ENCODE peak calls at places on chromosomes 3 and 15, in eight cellular contexts. I is left ventricle myocardium inferior, Y is colonic mucosa, W is testis, H is upper lobe of left lung, Z is uterus, T is heart left ventricle, L is ovary. G is an unnamed sample. For H3K9me3, the result is how much of the 10 kb centered on the place peaks cover.

GRCh38 chr3:187741403-187742350 is 3.6 kb downstream of the BCL6 start:
- DNase-seq in L (peak), I (peak), W (peak), Y (peak), T (peak), H (peak), Z (peak), G (peak)

GRCh38 chr3:122974764-122975162 is 52.8 kb downstream of the SEMA5B start:
- DNase-seq in Y (no peak), W (no peak), L (peak), I (peak), H (no peak), Z (peak), T (peak), G (no peak)

GRCh38 chr3:27141668-27142067 is 227.5 kb downstream of the NEK10 start:
- DNase-seq in W (no peak), I (no peak), Y (no peak), H (no peak), L (no peak), Z (no peak), T (no peak), G (no peak)

GRCh38 chr15:47688573-47689086 is 28.7 kb upstream of the SEMA6D start:
- DNase-seq in L (no peak), W (no peak), T (no peak), Z (no peak), H (no peak), I (no peak), Y (no peak), G (no peak)

GRCh38 chr15:86362556-86362955 is 282.9 kb downstream of the AGBL1 start:
- DNase-seq in W (no peak), T (no peak), Z (no peak), I (no peak), H (no peak), Y (no peak), L (no peak), G (no peak)

GRCh38 chr3:149077638-149078037 is 8.7 kb downstream of the HLTF start:
- DNase-seq in L (no peak), W (no peak), Z (no peak), I (no peak), H (no peak), T (no peak), Y (no peak), G (no peak)

GRCh38 chr3:126340943-126341754 is 16.1 kb downstream of the KLF15 start:
- DNase-seq in L (peak), T (peak), H (peak), I (no peak), W (peak), Y (no peak), Z (peak), G (no peak)

GRCh38 chr15:50051811-50052419 is 67.1 kb downstream of the ATP8B4 start:
- DNase-seq in Z (peak), W (peak), T (peak), H (peak), L (peak), Y (peak), I (no peak), G (peak)

GRCh38 chr3:188848947-188849346 is 322.8 kb upstream of the TPRG1 start:
- DNase-seq in I (peak), L (no peak), W (no peak), H (no peak), T (peak), Y (no peak), Z (no peak), G (no peak)

GRCh38 chr15:99442268-99442897 is 123.4 kb upstream of the MEF2A start:
- DNase-seq in W (peak), H (peak), I (peak), Y (no peak), T (peak), Z (peak), L (peak), G (peak)

GRCh38 chr15:58309993-58310928 is 121.5 kb upstream of the LIPC start:
- DNase-seq in Z (peak), T (peak), H (peak), L (no peak), I (peak), Y (no peak), W (peak), G (no peak)

GRCh38 chr3:63333815-63334214 is 55.7 kb downstream of the SYNPR start:
- DNase-seq in I (no peak), W (no peak), H (no peak), Z (no peak), T (no peak), Y (no peak), L (no peak), G (no peak)

GRCh38 chr15:88995449-88995848 is 82.3 kb upstream of the MFGE8 start:
- DNase-seq in W (no peak), Z (no peak), Y (no peak), I (no peak), T (no peak), L (no peak), H (no peak), G (no peak)

GRCh38 chr3:103085465-103085864 is 650.6 kb downstream of the ZPLD1 start:
- DNase-seq in Z (no peak), H (no peak), Y (no peak), I (no peak), T (no peak), W (no peak), L (no peak), G (no peak)

GRCh38 chr15:99143655-99144610 is 39.1 kb downstream of the SYNM start:
- DNase-seq in I (peak), Z (peak), Y (peak), L (no peak), W (no peak), T (no peak), H (peak), G (peak)

GRCh38 chr3:184558726-184559125 is 2.9 kb upstream of the EPHB3 start:
- DNase-seq in L (no peak), T (no peak), Y (peak), W (no peak), I (no peak), H (no peak), Z (no peak), G (no peak)

GRCh38 chr15:99443768-99444446 is 121.9 kb upstream of the MEF2A start:
- DNase-seq in W (peak), I (no peak), T (peak), L (peak), H (peak), Z (no peak), Y (no peak), G (peak)

GRCh38 chr3:169345662-169346331 is 317.7 kb downstream of the MECOM start:
- DNase-seq in W (no peak), Y (no peak), T (no peak), H (no peak), Z (no peak), I (no peak), L (no peak), G (peak)

GRCh38 chr3:137769321-137770065 is 5.4 kb downstream of the SOX14 start:
- DNase-seq in H (no peak), Y (no peak), Z (no peak), W (no peak), I (no peak), T (no peak), L (no peak), G (no peak)

GRCh38 chr3:184188080-184188479 is 2.1 kb downstream of the ABCF3 start:
- DNase-seq in T (no peak), Y (no peak), H (no peak), L (no peak), W (no peak), Z (no peak), I (no peak), G (no peak)

GRCh38 chr3:126557761-126558160 is 971 bp downstream of the C3orf22 start:
- DNase-seq in Z (peak), T (no peak), W (peak), Y (no peak), I (no peak), L (peak), H (no peak), G (no peak)

GRCh38 chr3:14913926-14914776 is 33.2 kb upstream of the NR2C2 start:
- DNase-seq in Z (no peak), T (no peak), W (peak), L (no peak), I (no peak), Y (no peak), H (no peak), G (no peak)

GRCh38 chr3:120173056-120173675 is 78.9 kb upstream of the GSK3B start:
- DNase-seq in T (no peak), H (no peak), L (no peak), Y (peak), I (no peak), W (no peak), Z (no peak), G (no peak)

GRCh38 chr3:11335056-11335608 is 62.9 kb downstream of the ATG7 start:
- DNase-seq in T (no peak), L (no peak), Z (no peak), Y (peak), W (no peak), I (no peak), H (no peak), G (peak)

GRCh38 chr3:58417075-58417474 is 16.6 kb downstream of the PDHB start:
- DNase-seq in W (no peak), T (no peak), Y (no peak), I (no peak), H (no peak), L (no peak), Z (no peak), G (no peak)

GRCh38 chr15:50577492-50577891 is 31.0 kb upstream of the USP50 start:
- DNase-seq in I (no peak), H (no peak), L (no peak), Y (no peak), T (no peak), Z (no peak), W (no peak), G (no peak)

DNA sequence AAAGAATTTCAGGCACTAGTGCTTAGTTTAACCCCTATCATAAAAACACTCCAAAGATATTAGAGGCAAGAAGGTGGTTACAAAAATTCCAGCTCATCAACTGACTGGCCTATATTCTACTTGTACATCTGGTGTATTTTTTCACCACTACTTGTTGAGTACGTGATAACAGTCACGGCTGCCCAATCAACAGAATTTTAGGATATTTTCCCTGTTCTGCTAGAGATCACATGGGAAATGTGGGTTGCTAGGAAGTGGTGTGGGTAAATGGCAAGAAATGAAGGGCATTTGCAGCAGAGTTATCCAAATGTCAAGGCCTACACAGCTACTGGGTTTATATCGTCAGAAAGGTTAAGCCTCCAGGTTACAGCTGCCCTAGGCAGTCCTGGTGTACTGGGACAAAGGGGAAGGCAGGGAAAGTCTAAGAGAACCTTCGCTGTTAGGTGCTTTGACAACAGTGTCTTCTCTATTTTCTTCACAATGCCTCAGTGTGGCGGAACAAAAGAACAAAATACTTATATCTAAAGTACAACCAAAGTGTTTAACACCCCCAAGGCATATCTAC is 81.9 kb downstream of the FMN1 start:
- DNase-seq in Z (no peak), Y (no peak), T (no peak), W (no peak), H (no peak), I (no peak), L (no peak), G (no peak)
- H3K9me3 ChIP-seq in Z (under half), Y (under half), T (under half), W (under half), H (under half), I (under half), L (under half), G (under half)

GRCh38 chr3:141291610-141292345 is 60.2 kb downstream of the PXYLP1 start:
- DNase-seq in H (no peak), Z (no peak), L (peak), Y (no peak), I (no peak), W (peak), T (no peak), G (no peak)

GRCh38 chr3:141289228-141289772 is 57.7 kb downstream of the PXYLP1 start:
- DNase-seq in L (no peak), W (no peak), T (no peak), Y (no peak), Z (no peak), H (no peak), I (no peak), G (no peak)

GRCh38 chr3:141294300-141294699 is 62.7 kb downstream of the PXYLP1 start:
- DNase-seq in H (no peak), Y (no peak), I (no peak), L (no peak), Z (no peak), T (no peak), W (no peak), G (no peak)

GRCh38 chr3:141292346-141293058 is 60.9 kb downstream of the PXYLP1 start:
- DNase-seq in Z (no peak), Y (no peak), H (no peak), I (no peak), W (no peak), L (no peak), T (no peak), G (no peak)

GRCh38 chr3:141294848-141295247 is 63.2 kb downstream of the PXYLP1 start:
- DNase-seq in I (no peak), H (no peak), Y (no peak), Z (no peak), L (no peak), W (no peak), T (no peak), G (no peak)
- TF ChIP-seq CTCF in I (no peak), H (no peak), Y (no peak), Z (no peak), L (no peak), W (no peak), T (no peak), G (no peak)

DNA sequence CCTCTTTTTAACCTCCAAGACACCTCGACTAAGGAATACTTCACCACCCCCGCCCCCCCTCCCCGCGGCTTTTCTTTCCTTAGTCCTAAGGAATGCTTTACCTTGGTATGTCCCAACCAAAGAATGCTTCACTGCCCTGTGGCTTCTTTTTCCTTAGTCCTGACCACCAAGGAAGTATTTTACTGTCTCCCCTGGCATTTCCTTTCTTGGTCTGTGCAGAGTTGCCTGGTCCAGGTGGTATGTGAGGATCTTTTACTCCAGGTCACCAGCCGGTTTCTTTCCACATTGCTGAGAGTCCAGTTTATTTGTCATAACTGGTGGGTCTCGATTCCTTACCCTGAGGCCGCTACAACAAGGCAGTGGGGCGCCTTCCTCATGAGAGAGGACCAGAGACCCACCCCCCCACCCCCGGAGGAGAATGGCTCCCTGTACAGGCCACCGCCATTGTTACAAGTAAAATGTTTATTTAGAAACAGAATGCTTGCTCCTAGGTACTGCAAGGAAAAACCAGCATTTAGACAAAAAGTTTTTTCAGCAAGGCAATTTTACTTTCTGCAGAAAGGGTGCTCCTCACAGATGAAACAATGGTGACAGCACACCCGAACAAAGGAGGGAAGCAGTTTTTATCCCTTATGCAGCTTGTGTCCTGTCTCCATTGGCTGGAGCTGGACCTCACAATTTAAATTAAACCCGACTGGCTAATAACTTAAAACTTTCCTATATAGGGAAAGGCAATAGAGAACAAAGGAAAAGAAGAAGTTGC is 23.1 kb upstream of the MTHFS start:
- DNase-seq in Y (no peak), Z (no peak), T (no peak), H (no peak), W (no peak), L (no peak), I (no peak), G (no peak)
- H3K9me3 ChIP-seq in Y (under half), Z (under half), T (half or more), H (half or more), W (under half), L (under half), I (half or more), G (under half)

DNA sequence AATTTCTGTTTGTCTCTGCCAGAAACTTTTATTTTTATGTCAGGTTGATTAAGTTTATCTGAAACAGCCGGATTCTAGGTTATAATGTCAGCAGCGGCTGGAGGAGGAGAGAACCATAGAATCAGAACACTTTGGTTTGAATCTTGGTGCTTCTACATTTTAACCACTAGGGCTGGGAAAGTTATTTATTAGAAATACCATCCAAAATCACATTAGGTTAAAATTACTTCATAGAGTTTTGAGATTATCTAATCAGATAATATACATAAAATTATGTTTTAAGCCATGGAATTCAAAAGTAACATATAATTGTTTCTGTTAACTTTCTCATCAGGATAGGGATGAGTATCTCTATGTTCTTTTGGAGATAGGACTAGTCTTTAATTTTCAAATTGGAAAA is 502.9 kb downstream of the ROBO1 start:
- DNase-seq in H (no peak), I (no peak), Z (no peak), Y (no peak), T (no peak), L (no peak), W (no peak), G (no peak)
- TF ChIP-seq CTCF in H (no peak), I (no peak), Z (no peak), Y (no peak), T (no peak), L (no peak), W (no peak), G (no peak)

DNA sequence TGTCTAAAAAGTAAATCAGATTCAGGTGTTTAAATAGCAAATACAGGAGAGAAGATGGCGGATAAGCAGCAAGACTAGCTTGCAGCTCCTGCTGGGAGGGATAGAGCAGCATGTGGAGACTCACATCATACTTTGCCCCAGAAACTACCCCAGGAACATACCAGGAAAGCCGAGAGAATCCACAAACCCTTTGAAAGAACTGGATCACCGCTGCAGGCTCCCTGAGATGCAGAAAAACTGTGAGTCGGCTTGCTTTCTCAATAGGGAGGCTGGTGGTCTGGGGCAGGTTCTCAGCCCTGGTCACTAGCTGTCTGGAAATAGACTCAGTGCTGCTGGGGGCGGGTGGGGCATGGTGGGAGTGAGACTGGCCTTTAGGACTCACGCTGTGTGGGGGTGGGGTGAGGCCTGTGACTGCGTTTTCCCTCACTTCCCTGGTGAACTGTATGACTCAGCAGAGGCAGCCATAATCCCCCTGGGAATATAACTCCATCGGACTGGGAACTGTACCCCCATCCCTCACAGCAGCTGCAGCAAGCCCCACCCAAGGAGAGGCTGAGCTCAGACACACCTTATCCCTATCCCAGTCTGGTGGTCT is 142.8 kb downstream of the CNTN6 start:
- DNase-seq in W (no peak), H (no peak), Z (no peak), I (no peak), T (no peak), Y (no peak), L (no peak), G (no peak)
- H3K9me3 ChIP-seq in W (under half), H (under half), Z (under half), I (under half), T (under half), Y (under half), L (under half), G (under half)